ENCODE peak calls at places on chromosome 5, in six cellular contexts. G is psoas muscle, O is body of pancreas, V is lower lobe of right lung, Y is stomach, J is colonic mucosa. F is an unnamed sample. For H3K4me1, the result is how much of the 10 kb centered on the place peaks cover.

GRCh38 chr5:68292316-68292715 is 76.8 kb downstream of the PIK3R1 start:
- DNase-seq in G (no peak), O (no peak), V (no peak), Y (no peak), J (no peak), F (no peak)

GRCh38 chr5:172792693-172793570 is 21.9 kb upstream of the DUSP1 start:
- DNase-seq in G (no peak), O (no peak), V (peak), Y (no peak), J (no peak), F (no peak)

GRCh38 chr5:72556351-72557146 is 49.3 kb upstream of the ZNF366 start:
- DNase-seq in G (peak), O (peak), V (peak), Y (peak), J (peak), F (peak)

GRCh38 chr5:1004598-1005361 is 3.8 kb upstream of the NKD2 start:
- DNase-seq in G (peak), O (peak), V (peak), Y (peak), J (peak), F (peak)

GRCh38 chr5:69491838-69492390 is 676 bp upstream of the OCLN start:
- DNase-seq in G (no peak), O (no peak), V (no peak), Y (no peak), J (no peak), F (no peak)

GRCh38 chr5:151041577-151042268 is 21.3 kb downstream of the GPX3 start:
- DNase-seq in G (no peak), O (no peak), V (peak), Y (no peak), J (no peak), F (no peak)

GRCh38 chr5:150278916-150279315 is 10.7 kb downstream of the CAMK2A start:
- DNase-seq in G (no peak), O (no peak), V (no peak), Y (no peak), J (no peak), F (peak)

GRCh38 chr5:69024241-69024651 is 69.6 kb upstream of the SLC30A5 start:
- DNase-seq in G (no peak), O (peak), V (no peak), Y (no peak), J (peak), F (no peak)

GRCh38 chr5:180785151-180785781 is 17.3 kb downstream of the MGAT1 start:
- DNase-seq in G (no peak), O (peak), V (no peak), Y (no peak), J (peak), F (no peak)

GRCh38 chr5:165361143-165361542 is 1855.7 kb downstream of the MAT2B start:
- DNase-seq in G (no peak), O (no peak), V (no peak), Y (no peak), J (no peak), F (no peak)

GRCh38 chr5:159582756-159583523 is 252.7 kb upstream of the IL12B start:
- DNase-seq in G (no peak), O (no peak), V (no peak), Y (no peak), J (no peak), F (no peak)

GRCh38 chr5:120695368-120695880 is 231.3 kb downstream of the PRR16 start:
- DNase-seq in G (no peak), O (no peak), V (no peak), Y (no peak), J (no peak), F (no peak)

GRCh38 chr5:178640331-178641045 is 13.6 kb upstream of the CLK4 start:
- DNase-seq in G (no peak), O (no peak), V (no peak), Y (no peak), J (no peak), F (no peak)

GRCh38 chr5:9502435-9502834 is 43.4 kb downstream of the SEMA5A start:
- DNase-seq in G (no peak), O (no peak), V (no peak), Y (no peak), J (no peak), F (no peak)

GRCh38 chr5:1661831-1662558 is 137.6 kb downstream of the MRPL36 start:
- DNase-seq in G (no peak), O (no peak), V (no peak), Y (no peak), J (no peak), F (no peak)

GRCh38 chr5:100827481-100827889 is 75.6 kb downstream of the ST8SIA4 start:
- DNase-seq in G (no peak), O (no peak), V (no peak), Y (no peak), J (peak), F (no peak)

GRCh38 chr5:143739741-143740140 is 72.2 kb upstream of the HMHB1 start:
- DNase-seq in G (no peak), O (no peak), V (no peak), Y (no peak), J (no peak), F (no peak)

GRCh38 chr5:133667217-133667616 is 54.9 kb upstream of the FSTL4 start:
- DNase-seq in G (no peak), O (no peak), V (no peak), Y (no peak), J (no peak), F (no peak)

GRCh38 chr5:26181582-26181981 is 856.8 kb downstream of the CDH9 start:
- DNase-seq in G (no peak), O (no peak), V (no peak), Y (no peak), J (no peak), F (no peak)

GRCh38 chr5:146965781-146966659 is 87.5 kb upstream of the PPP2R2B start:
- DNase-seq in G (no peak), O (peak), V (no peak), Y (peak), J (peak), F (peak)

DNA sequence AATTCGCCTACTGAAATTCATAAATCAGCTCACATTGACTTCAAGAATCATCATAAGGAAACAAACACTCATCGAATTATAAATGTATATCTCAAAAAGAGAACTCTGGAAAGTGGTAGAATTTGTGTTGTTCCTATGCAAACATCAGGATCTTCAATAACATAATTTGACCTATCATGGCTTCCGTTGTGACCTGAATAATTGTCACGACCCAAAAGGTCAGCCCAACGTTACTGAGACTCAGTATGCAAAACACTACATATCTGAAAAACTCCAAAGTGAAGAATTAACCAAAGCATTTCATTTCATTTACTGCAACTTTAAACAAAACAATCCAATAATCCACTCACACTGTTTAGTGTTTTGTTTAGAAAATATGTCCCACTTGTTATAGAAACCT is 1.2 kb downstream of the RAPGEF6 start:
- DNase-seq in G (no peak), O (no peak), V (no peak), Y (no peak), J (no peak), F (no peak)
- H3K27ac ChIP-seq in G (peak), O (no peak), V (peak), Y (peak), J (peak), F (no peak)

GRCh38 chr5:135133181-135133580 is 99.2 kb upstream of the PITX1 start:
- DNase-seq in G (no peak), O (no peak), V (no peak), Y (no peak), J (no peak), F (no peak)

GRCh38 chr5:135133698-135134515 is 99.9 kb upstream of the PITX1 start:
- DNase-seq in G (no peak), O (no peak), V (no peak), Y (peak), J (peak), F (no peak)

GRCh38 chr5:135134686-135135381 is 100.8 kb upstream of the PITX1 start:
- DNase-seq in G (no peak), O (no peak), V (no peak), Y (no peak), J (peak), F (no peak)

GRCh38 chr5:135137146-135137915 is 103.3 kb upstream of the PITX1 start:
- DNase-seq in G (no peak), O (no peak), V (no peak), Y (no peak), J (no peak), F (no peak)

GRCh38 chr5:135135530-135136201 is 101.6 kb upstream of the PITX1 start:
- DNase-seq in G (peak), O (peak), V (peak), Y (peak), J (peak), F (no peak)
- H3K4me1 ChIP-seq in G (under half), O (under half), V (under half), Y (under half), J (under half), F (under half)

GRCh38 chr5:127027539-127027938 is 2.8 kb downstream of the MARCHF3 start:
- DNase-seq in G (no peak), O (no peak), V (no peak), Y (no peak), J (no peak), F (no peak)

GRCh38 chr5:127030259-127031146 is at the start of gene MARCHF3:
- DNase-seq in G (peak), O (peak), V (peak), Y (peak), J (peak), F (peak)

GRCh38 chr5:127031147-127031862 is 947 bp upstream of the MARCHF3 start:
- DNase-seq in G (peak), O (peak), V (peak), Y (peak), J (no peak), F (no peak)

GRCh38 chr5:127029513-127030258 is 672 bp downstream of the MARCHF3 start:
- DNase-seq in G (peak), O (peak), V (peak), Y (peak), J (peak), F (peak)

DNA sequence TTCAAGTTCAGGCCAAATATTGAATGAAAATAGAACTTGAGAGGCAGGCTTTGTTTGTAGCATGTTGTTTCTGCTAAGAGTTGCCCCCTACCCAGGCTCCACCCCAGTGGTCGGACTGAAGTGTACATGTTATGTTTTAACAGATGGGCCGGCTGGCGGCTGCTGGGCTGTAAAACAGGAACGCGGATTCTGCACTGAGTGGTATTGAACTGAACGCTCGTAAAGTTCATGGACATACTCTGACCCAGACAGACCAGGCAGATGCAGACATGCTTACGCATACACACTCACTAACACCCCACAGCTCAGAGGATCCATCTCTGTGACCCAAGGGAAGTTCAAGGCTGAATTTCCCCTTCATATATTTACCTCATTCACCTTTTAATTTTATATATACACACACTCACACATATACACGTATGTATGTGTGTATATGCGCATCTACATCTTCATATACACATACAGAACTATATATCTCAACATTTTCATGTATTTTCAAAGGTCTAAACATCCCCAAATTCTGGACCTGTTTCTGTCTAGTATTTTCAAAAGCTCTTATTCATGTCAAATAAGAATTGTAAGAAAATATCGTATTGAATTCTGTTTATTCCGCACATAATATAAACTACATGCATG is 1.4 kb downstream of the MARCHF3 start:
- DNase-seq in G (no peak), O (peak), V (peak), Y (no peak), J (peak), F (peak)
- H3K4me3 ChIP-seq in G (peak), O (no peak), V (peak), Y (peak), J (peak), F (peak)

DNA sequence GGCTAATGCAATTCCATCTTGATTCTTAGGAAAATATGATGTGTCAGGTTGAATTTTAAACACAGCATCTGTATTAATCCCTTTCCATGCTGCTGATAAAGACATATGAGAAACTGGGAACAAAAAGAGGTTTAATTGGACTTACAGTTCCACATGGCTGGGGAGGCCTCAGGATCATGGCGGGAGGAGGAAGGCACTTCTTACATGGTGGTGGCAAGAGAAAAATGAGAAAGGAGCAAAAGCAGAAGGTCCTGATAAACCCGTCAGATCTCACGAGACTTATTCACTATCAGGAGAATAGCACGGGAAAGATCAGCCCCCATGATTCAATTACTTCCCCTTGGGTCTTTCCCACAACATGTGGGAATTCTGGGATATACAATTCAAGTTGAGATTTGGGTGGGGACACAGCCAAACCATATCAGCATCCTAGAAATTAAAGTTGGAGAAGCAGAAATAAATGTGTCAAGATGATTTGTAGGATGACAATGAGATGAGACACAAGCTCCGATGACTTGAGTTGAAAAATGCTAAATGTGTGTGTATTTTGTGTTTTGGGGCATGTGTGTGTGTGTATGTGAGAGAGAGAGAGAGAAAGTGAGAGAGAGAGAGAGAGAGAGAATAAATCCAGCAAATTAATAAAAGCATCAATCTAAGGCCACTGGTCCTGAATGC is 48.5 kb upstream of the ANKRD55 start:
- DNase-seq in G (no peak), O (no peak), V (no peak), Y (no peak), J (no peak), F (no peak)
- H3K27ac ChIP-seq in G (no peak), O (no peak), V (no peak), Y (no peak), J (no peak), F (no peak)

GRCh38 chr5:124868661-124869060 is 122.2 kb upstream of the ZNF608 start:
- DNase-seq in G (no peak), O (no peak), V (no peak), Y (no peak), J (no peak), F (no peak)

GRCh38 chr5:124870070-124870469 is 123.6 kb upstream of the ZNF608 start:
- DNase-seq in G (no peak), O (no peak), V (no peak), Y (no peak), J (no peak), F (no peak)

GRCh38 chr5:124871299-124871698 is 124.9 kb upstream of the ZNF608 start:
- DNase-seq in G (no peak), O (no peak), V (no peak), Y (no peak), J (no peak), F (no peak)

GRCh38 chr5:124867064-124867707 is 120.7 kb upstream of the ZNF608 start:
- DNase-seq in G (no peak), O (no peak), V (no peak), Y (no peak), J (no peak), F (no peak)

DNA sequence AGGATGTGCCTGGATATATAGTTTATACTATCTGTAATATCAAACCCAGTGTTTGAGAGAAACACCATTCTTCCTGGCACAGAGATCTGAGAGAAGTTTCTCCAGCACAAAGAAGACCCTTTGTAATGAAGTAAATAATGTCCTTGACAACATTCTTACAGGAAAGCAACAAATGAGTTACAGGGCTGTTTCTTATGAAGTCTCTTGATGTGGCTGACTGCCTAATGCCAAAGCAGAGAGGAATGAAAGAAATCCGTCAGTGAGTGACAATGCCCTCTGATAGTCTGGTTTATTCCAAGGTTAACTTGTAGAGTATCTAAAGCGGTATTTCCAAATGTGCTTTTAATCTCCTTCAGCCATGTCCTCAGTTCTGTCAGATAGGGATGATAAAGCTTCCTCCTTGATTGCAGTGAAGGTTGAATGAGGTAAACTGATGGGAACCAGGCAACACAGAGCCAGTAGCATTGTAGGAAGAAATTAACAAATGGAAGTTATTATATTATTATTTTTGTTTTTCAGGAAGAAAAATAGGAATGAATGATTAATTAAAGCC is 123.1 kb upstream of the ZNF608 start:
- DNase-seq in G (no peak), O (no peak), V (no peak), Y (no peak), J (no peak), F (no peak)
- H3K4me1 ChIP-seq in G (under half), O (under half), V (half or more), Y (under half), J (under half), F (under half)

GRCh38 chr5:77396017-77396416 is 96.1 kb downstream of the WDR41 start:
- DNase-seq in G (no peak), O (no peak), V (no peak), Y (no peak), J (no peak), F (no peak)
- H3K4me3 ChIP-seq in G (no peak), O (no peak), V (no peak), Y (no peak), J (no peak), F (no peak)

DNA sequence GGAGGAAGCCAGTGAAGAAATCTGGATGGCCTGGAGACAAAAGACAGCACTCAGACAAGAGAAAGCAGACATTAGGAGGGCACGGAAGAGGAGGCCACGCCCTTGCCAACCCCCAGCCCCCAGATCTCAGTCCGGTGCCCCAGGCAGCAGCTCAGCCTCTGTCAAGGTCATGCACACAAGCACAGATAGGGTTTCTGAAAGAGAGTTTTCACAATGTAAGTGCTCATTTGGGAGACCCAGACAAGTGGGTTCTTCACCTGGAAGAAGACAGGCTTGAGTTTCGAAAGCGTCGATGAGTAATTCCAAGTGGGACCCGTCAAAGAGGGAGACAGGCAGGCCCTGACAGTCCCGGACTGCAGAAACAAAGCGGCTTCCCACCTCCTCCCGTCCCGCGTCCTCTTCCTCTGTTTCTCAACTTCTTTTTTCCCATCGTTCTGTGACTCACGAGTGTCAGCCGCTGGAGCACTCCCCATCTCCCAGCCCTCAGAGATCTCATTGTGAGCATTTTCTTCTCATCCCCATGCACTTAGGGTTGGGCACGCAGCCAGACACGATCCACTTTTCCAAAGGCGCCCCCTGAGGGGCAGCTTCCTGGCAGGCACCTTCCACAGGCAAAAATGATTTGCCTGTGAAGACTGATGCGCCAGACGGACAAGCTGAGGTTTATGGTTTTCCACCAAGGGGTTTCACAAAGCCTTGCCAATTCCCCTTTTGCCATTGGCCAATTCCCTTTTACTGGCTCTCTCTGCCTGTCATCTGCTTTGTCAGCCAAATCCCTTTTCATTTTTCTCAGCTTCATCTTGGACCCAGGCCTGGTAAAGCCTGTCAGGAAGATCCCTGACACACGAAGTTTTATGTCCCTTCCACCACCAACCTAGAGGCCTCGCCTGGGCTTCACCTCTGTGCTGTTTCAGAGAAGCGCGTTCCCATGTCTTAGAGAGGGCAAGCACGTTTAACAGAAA is 86.4 kb upstream of the ANKRD55 start:
- DNase-seq in G (peak), O (no peak), V (peak), Y (no peak), J (no peak), F (peak)
- H3K27ac ChIP-seq in G (peak), O (no peak), V (no peak), Y (peak), J (no peak), F (peak)

F was measured in right cardiac atrium.